ENCODE peak calls at places on chromosomes 6 and 20, in four cellular contexts. Y, R, M and G are unnamed samples.

GRCh38 chr20:31704225-31705119 is 18.2 kb downstream of the BCL2L1 start:
- DNase-seq in Y (peak), M (no peak), R (no peak), G (no peak)

GRCh38 chr20:14336667-14337066 is 745 bp downstream of the FLRT3 start:
- DNase-seq in Y (peak), R (no peak), M (no peak), G (no peak)

GRCh38 chr20:63955281-63955845 is 853 bp downstream of the UCKL1 start:
- DNase-seq in Y (peak), R (peak), M (no peak), G (peak)

GRCh38 chr20:59300341-59301081 is at the start of gene EDN3:
- DNase-seq in R (no peak), M (no peak), Y (no peak), G (no peak)

GRCh38 chr20:3446779-3447178 is 24.0 kb upstream of the ATRN start:
- DNase-seq in M (no peak), R (peak), Y (no peak), G (no peak)

GRCh38 chr20:8777866-8778265 is 291.0 kb upstream of the PLCB4 start:
- DNase-seq in Y (no peak), M (no peak), R (no peak), G (no peak)

GRCh38 chr6:53611342-53611741 is 54.2 kb downstream of the KLHL31 start:
- DNase-seq in Y (no peak), M (no peak), R (no peak), G (no peak)

GRCh38 chr6:137678451-137678850 is 184.3 kb upstream of the OLIG3 start:
- DNase-seq in M (no peak), Y (no peak), R (no peak), G (no peak)

GRCh38 chr6:168525926-168526630 is 85.1 kb downstream of the SMOC2 start:
- DNase-seq in M (no peak), Y (no peak), R (no peak), G (no peak)

GRCh38 chr6:133645000-133645619 is 243.8 kb upstream of the TCF21 start:
- DNase-seq in Y (no peak), R (no peak), M (no peak), G (no peak)

GRCh38 chr20:47744803-47745202 is 40.5 kb downstream of the SULF2 start:
- DNase-seq in R (no peak), Y (no peak), M (no peak), G (no peak)

GRCh38 chr6:110664933-110665332 is 150.3 kb downstream of the CDK19 start:
- DNase-seq in Y (no peak), M (no peak), R (no peak), G (no peak)

GRCh38 chr20:25356294-25356933 is 34.2 kb downstream of the ABHD12 start:
- DNase-seq in Y (no peak), R (no peak), M (no peak), G (no peak)

GRCh38 chr20:22815206-22815551 is 219.9 kb upstream of the SSTR4 start:
- DNase-seq in M (no peak), R (no peak), Y (no peak), G (no peak)

GRCh38 chr6:125793863-125794262 is 3.1 kb downstream of the NCOA7 start:
- DNase-seq in R (no peak), M (no peak), Y (no peak), G (no peak)

GRCh38 chr6:125792680-125793079 is 1.9 kb downstream of the NCOA7 start:
- DNase-seq in Y (no peak), M (no peak), R (no peak), G (no peak)

GRCh38 chr6:125792172-125792571 is 1.4 kb downstream of the NCOA7 start:
- DNase-seq in M (no peak), R (no peak), Y (no peak), G (no peak)

GRCh38 chr6:125794342-125795137 is 3.8 kb downstream of the NCOA7 start:
- DNase-seq in Y (no peak), R (no peak), M (no peak), G (no peak)

DNA sequence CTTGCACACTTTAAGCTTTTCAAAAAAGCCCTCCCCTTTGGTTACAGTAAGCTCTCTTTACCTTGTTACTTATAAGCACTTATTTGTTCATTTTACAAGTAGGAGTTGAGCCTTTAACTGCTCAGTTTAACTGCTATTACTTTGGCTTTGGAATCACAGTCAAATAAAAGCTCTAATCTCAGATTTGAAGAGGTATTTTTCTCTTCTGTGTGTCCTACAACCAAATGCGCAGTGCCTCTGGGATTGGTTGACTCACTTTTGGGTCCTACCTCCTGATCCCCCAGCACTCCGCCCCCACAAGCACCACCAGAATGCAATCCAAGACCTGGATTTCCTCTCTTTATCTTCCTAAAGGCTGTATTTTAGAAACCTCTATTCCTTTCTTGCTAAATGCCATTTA is 2.5 kb downstream of the NCOA7 start:
- DNase-seq in M (no peak), R (no peak), Y (no peak), G (no peak)
- TF ChIP-seq FOXK2 in M (no peak), R (no peak), Y (no peak), G (no peak)

GRCh38 chr6:45424628-45424955 is 46.9 kb upstream of the SUPT3H start:
- DNase-seq in R (no peak), M (no peak), Y (no peak), G (no peak)

GRCh38 chr6:45423111-45423900 is 45.6 kb upstream of the SUPT3H start:
- DNase-seq in R (no peak), Y (no peak), M (no peak), G (no peak)

GRCh38 chr6:45422541-45423110 is 44.9 kb upstream of the SUPT3H start:
- DNase-seq in Y (no peak), M (no peak), R (peak), G (peak)

GRCh38 chr6:45421700-45422540 is 44.2 kb upstream of the SUPT3H start:
- DNase-seq in R (peak), Y (peak), M (no peak), G (peak)

GRCh38 chr6:45423901-45424627 is 46.3 kb upstream of the SUPT3H start:
- DNase-seq in R (no peak), Y (no peak), M (no peak), G (no peak)
- TF ChIP-seq BHLHE40 in R (no peak), Y (no peak), M (no peak), G (no peak)

GRCh38 chr6:163252132-163252729 is 162.3 kb upstream of the QKI start:
- DNase-seq in R (no peak), M (no peak), Y (no peak), G (no peak)

GRCh38 chr6:163255265-163255664 is 159.3 kb upstream of the QKI start:
- DNase-seq in R (no peak), M (no peak), Y (no peak), G (no peak)

GRCh38 chr6:163250122-163250521 is 164.4 kb upstream of the QKI start:
- DNase-seq in R (no peak), M (no peak), Y (no peak), G (no peak)

GRCh38 chr6:163254341-163254835 is 160.1 kb upstream of the QKI start:
- DNase-seq in R (no peak), Y (no peak), M (no peak), G (no peak)

DNA sequence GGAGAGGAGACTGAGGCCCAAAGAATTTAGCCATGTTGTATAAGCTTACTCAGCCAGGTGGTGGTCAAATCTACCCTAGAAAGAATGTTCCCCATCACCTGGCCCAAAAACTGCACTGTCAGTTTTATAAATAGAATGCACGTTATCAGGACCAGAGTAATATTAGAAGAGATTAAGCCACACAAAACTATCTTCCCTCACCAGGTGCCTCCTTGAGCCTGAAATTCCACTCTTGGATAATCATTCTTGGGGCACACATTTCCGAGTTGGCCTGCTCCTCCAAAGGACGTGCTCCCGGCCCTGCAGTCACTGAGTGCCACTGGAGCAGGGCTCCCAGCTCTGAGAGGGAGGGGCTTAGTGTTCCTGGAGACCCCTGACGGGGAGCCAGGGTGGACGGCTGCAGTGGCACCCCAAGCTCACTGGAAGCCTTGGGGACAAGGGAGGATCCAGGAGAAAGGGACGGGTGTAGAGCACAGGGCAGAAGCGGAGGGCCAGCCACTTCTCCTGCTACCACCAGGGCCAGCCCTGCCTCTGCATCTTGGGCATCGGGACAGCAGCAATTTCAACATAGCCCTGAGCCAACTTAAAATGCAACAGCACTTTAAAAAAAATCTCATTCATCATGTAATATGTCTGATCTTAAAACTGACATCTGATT is 160.8 kb upstream of the QKI start:
- DNase-seq in Y (no peak), M (no peak), R (no peak), G (no peak)
- TF ChIP-seq FOXK2 in Y (no peak), M (no peak), R (no peak), G (no peak)

GRCh38 chr6:33092385-33092784 is 16.6 kb downstream of the HLA-DPB1 start:
- DNase-seq in R (no peak), Y (no peak), M (no peak), G (no peak)

GRCh38 chr6:33088931-33089640 is 13.3 kb downstream of the HLA-DPB1 start:
- DNase-seq in Y (no peak), M (no peak), R (no peak), G (no peak)

GRCh38 chr6:33088258-33088930 is 12.6 kb downstream of the HLA-DPB1 start:
- DNase-seq in M (no peak), Y (no peak), R (no peak), G (no peak)

GRCh38 chr6:33093857-33094256 is 18.1 kb downstream of the HLA-DPB1 start:
- DNase-seq in Y (no peak), R (no peak), M (no peak), G (no peak)

DNA sequence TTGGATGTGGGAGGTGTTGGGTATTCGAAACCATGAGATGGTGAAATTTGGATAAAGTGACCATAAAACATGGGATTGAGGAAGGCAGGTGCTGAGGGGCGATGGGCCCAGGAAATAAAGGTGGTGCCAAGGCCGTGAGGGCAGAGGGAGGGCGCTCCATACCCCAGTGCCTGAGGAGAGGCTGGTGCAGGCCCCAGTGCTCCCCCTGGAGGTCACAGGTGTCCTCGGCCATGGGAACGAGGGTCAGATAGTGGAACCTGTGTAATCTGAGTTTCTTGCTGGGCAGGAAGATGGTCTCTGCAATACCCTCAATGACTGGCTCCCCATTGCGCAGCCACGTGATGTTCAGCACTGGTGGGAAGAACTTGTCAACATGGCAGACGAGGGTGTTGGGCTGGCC is 16.2 kb downstream of the HLA-DPB1 start:
- DNase-seq in M (no peak), R (peak), Y (peak), G (peak)
- TF ChIP-seq BHLHE40 in M (no peak), R (no peak), Y (no peak), G (no peak)

GRCh38 chr6:10429638-10430427 is 15.0 kb upstream of the TFAP2A start:
- DNase-seq in R (peak), M (peak), Y (peak), G (no peak)
- TF ChIP-seq FOXK2 in R (peak), M (no peak), Y (no peak), G (no peak)